ENCODE peak calls at places on chromosomes 6 and 20, in ten cellular contexts. One of them, this sample, is unnamed.

GRCh38 chr6:98871057-98871456 is 36.7 kb downstream of the POU3F2 start:
- DNase-seq in pancreas: no peak
- DNase-seq in CD8-positive, alpha-beta memory T cell: no peak
- DNase-seq in GM23248: peak
- DNase-seq in iPS DF 6.9: no peak
- DNase-seq in keratinocyte: no peak
- DNase-seq in PC-3: peak
- DNase-seq in effector memory CD4-positive, alpha-beta T cell: no peak
- DNase-seq in Peyer's patch: no peak
- DNase-seq in dorsolateral prefrontal cortex: no peak
- DNase-seq in this sample: no peak

GRCh38 chr6:112296122-112296521 is 41.8 kb upstream of the LAMA4 start:
- DNase-seq in CD8-positive, alpha-beta memory T cell: no peak
- DNase-seq in iPS DF 6.9: no peak
- DNase-seq in effector memory CD4-positive, alpha-beta T cell: no peak
- DNase-seq in GM23248: peak
- DNase-seq in PC-3: peak
- DNase-seq in dorsolateral prefrontal cortex: no peak
- DNase-seq in Peyer's patch: no peak
- DNase-seq in keratinocyte: no peak
- DNase-seq in pancreas: no peak
- DNase-seq in this sample: no peak

GRCh38 chr6:8820313-8820712 is 385.0 kb upstream of the SLC35B3 start:
- DNase-seq in keratinocyte: no peak
- DNase-seq in effector memory CD4-positive, alpha-beta T cell: no peak
- DNase-seq in GM23248: no peak
- DNase-seq in pancreas: no peak
- DNase-seq in CD8-positive, alpha-beta memory T cell: no peak
- DNase-seq in iPS DF 6.9: no peak
- DNase-seq in Peyer's patch: no peak
- DNase-seq in dorsolateral prefrontal cortex: no peak
- DNase-seq in PC-3: no peak
- DNase-seq in this sample: no peak

GRCh38 chr6:137729866-137730629 is 137.0 kb upstream of the TNFAIP3 start:
- DNase-seq in PC-3: no peak
- DNase-seq in keratinocyte: no peak
- DNase-seq in Peyer's patch: no peak
- DNase-seq in effector memory CD4-positive, alpha-beta T cell: no peak
- DNase-seq in dorsolateral prefrontal cortex: no peak
- DNase-seq in CD8-positive, alpha-beta memory T cell: no peak
- DNase-seq in GM23248: peak
- DNase-seq in iPS DF 6.9: no peak
- DNase-seq in pancreas: no peak
- DNase-seq in this sample: no peak

GRCh38 chr6:161658216-161658615 is 384.4 kb upstream of the AGPAT4 start:
- DNase-seq in CD8-positive, alpha-beta memory T cell: no peak
- DNase-seq in dorsolateral prefrontal cortex: no peak
- DNase-seq in iPS DF 6.9: no peak
- DNase-seq in Peyer's patch: no peak
- DNase-seq in keratinocyte: no peak
- DNase-seq in effector memory CD4-positive, alpha-beta T cell: no peak
- DNase-seq in PC-3: no peak
- DNase-seq in GM23248: no peak
- DNase-seq in pancreas: no peak
- DNase-seq in this sample: no peak

GRCh38 chr6:170281331-170282292 is 9.3 kb downstream of the DLL1 start:
- DNase-seq in iPS DF 6.9: no peak
- DNase-seq in Peyer's patch: peak
- DNase-seq in dorsolateral prefrontal cortex: peak
- DNase-seq in CD8-positive, alpha-beta memory T cell: no peak
- DNase-seq in keratinocyte: no peak
- DNase-seq in effector memory CD4-positive, alpha-beta T cell: no peak
- DNase-seq in pancreas: peak
- DNase-seq in GM23248: no peak
- DNase-seq in PC-3: no peak
- DNase-seq in this sample: no peak

GRCh38 chr6:28867078-28867414 is 56.7 kb downstream of the TRIM27 start:
- DNase-seq in dorsolateral prefrontal cortex: no peak
- DNase-seq in GM23248: peak
- DNase-seq in effector memory CD4-positive, alpha-beta T cell: no peak
- DNase-seq in Peyer's patch: no peak
- DNase-seq in PC-3: no peak
- DNase-seq in iPS DF 6.9: no peak
- DNase-seq in CD8-positive, alpha-beta memory T cell: no peak
- DNase-seq in pancreas: no peak
- DNase-seq in keratinocyte: no peak
- DNase-seq in this sample: no peak

GRCh38 chr20:50838322-50838625 is 43.4 kb downstream of the BCAS4 start:
- DNase-seq in GM23248: no peak
- DNase-seq in CD8-positive, alpha-beta memory T cell: no peak
- DNase-seq in pancreas: no peak
- DNase-seq in iPS DF 6.9: no peak
- DNase-seq in effector memory CD4-positive, alpha-beta T cell: no peak
- DNase-seq in dorsolateral prefrontal cortex: no peak
- DNase-seq in PC-3: no peak
- DNase-seq in Peyer's patch: no peak
- DNase-seq in keratinocyte: no peak
- DNase-seq in this sample: no peak

GRCh38 chr6:130018830-130019795 is 732 bp downstream of the L3MBTL3 start:
- DNase-seq in effector memory CD4-positive, alpha-beta T cell: peak
- DNase-seq in CD8-positive, alpha-beta memory T cell: peak
- DNase-seq in dorsolateral prefrontal cortex: peak
- DNase-seq in iPS DF 6.9: no peak
- DNase-seq in keratinocyte: no peak
- DNase-seq in pancreas: peak
- DNase-seq in Peyer's patch: peak
- DNase-seq in PC-3: peak
- DNase-seq in GM23248: peak
- DNase-seq in this sample: no peak

GRCh38 chr20:48094196-48094749 is 309.0 kb upstream of the SULF2 start:
- DNase-seq in GM23248: no peak
- DNase-seq in dorsolateral prefrontal cortex: no peak
- DNase-seq in Peyer's patch: no peak
- DNase-seq in CD8-positive, alpha-beta memory T cell: no peak
- DNase-seq in PC-3: no peak
- DNase-seq in iPS DF 6.9: no peak
- DNase-seq in pancreas: no peak
- DNase-seq in effector memory CD4-positive, alpha-beta T cell: no peak
- DNase-seq in keratinocyte: no peak
- DNase-seq in this sample: no peak

GRCh38 chr6:120363429-120363828 is 970.9 kb downstream of the TBC1D32 start:
- DNase-seq in CD8-positive, alpha-beta memory T cell: no peak
- DNase-seq in GM23248: no peak
- DNase-seq in keratinocyte: no peak
- DNase-seq in dorsolateral prefrontal cortex: no peak
- DNase-seq in pancreas: peak
- DNase-seq in iPS DF 6.9: peak
- DNase-seq in effector memory CD4-positive, alpha-beta T cell: no peak
- DNase-seq in PC-3: no peak
- DNase-seq in Peyer's patch: no peak
- DNase-seq in this sample: no peak

GRCh38 chr6:10414766-10415592 is at the start of gene TFAP2A:
- DNase-seq in Peyer's patch: no peak
- DNase-seq in dorsolateral prefrontal cortex: no peak
- DNase-seq in GM23248: peak
- DNase-seq in effector memory CD4-positive, alpha-beta T cell: no peak
- DNase-seq in PC-3: peak
- DNase-seq in keratinocyte: no peak
- DNase-seq in pancreas: no peak
- DNase-seq in iPS DF 6.9: no peak
- DNase-seq in CD8-positive, alpha-beta memory T cell: no peak
- DNase-seq in this sample: peak

GRCh38 chr6:44270526-44271405 is 516 bp downstream of the TMEM151B start:
- DNase-seq in dorsolateral prefrontal cortex: peak
- DNase-seq in pancreas: no peak
- DNase-seq in effector memory CD4-positive, alpha-beta T cell: no peak
- DNase-seq in GM23248: no peak
- DNase-seq in iPS DF 6.9: no peak
- DNase-seq in Peyer's patch: no peak
- DNase-seq in keratinocyte: no peak
- DNase-seq in PC-3: no peak
- DNase-seq in CD8-positive, alpha-beta memory T cell: no peak
- DNase-seq in this sample: no peak

GRCh38 chr20:58131581-58132142 is 96.8 kb downstream of the ANKRD60 start:
- DNase-seq in PC-3: peak
- DNase-seq in CD8-positive, alpha-beta memory T cell: no peak
- DNase-seq in keratinocyte: peak
- DNase-seq in Peyer's patch: no peak
- DNase-seq in GM23248: peak
- DNase-seq in effector memory CD4-positive, alpha-beta T cell: no peak
- DNase-seq in pancreas: no peak
- DNase-seq in dorsolateral prefrontal cortex: no peak
- DNase-seq in iPS DF 6.9: no peak
- DNase-seq in this sample: peak

GRCh38 chr6:72617721-72618120 is 4.1 kb upstream of the KCNQ5 start:
- DNase-seq in keratinocyte: no peak
- DNase-seq in pancreas: no peak
- DNase-seq in dorsolateral prefrontal cortex: no peak
- DNase-seq in CD8-positive, alpha-beta memory T cell: no peak
- DNase-seq in effector memory CD4-positive, alpha-beta T cell: no peak
- DNase-seq in PC-3: no peak
- DNase-seq in GM23248: no peak
- DNase-seq in Peyer's patch: no peak
- DNase-seq in iPS DF 6.9: no peak
- DNase-seq in this sample: no peak

GRCh38 chr6:72620866-72621242 is 1.0 kb upstream of the KCNQ5 start:
- DNase-seq in GM23248: no peak
- DNase-seq in CD8-positive, alpha-beta memory T cell: no peak
- DNase-seq in PC-3: no peak
- DNase-seq in dorsolateral prefrontal cortex: peak
- DNase-seq in keratinocyte: no peak
- DNase-seq in effector memory CD4-positive, alpha-beta T cell: no peak
- DNase-seq in Peyer's patch: no peak
- DNase-seq in pancreas: no peak
- DNase-seq in iPS DF 6.9: no peak
- DNase-seq in this sample: no peak

GRCh38 chr6:72621243-72622093 is at the start of gene KCNQ5:
- DNase-seq in CD8-positive, alpha-beta memory T cell: peak
- DNase-seq in PC-3: no peak
- DNase-seq in keratinocyte: no peak
- DNase-seq in effector memory CD4-positive, alpha-beta T cell: no peak
- DNase-seq in Peyer's patch: no peak
- DNase-seq in iPS DF 6.9: no peak
- DNase-seq in dorsolateral prefrontal cortex: peak
- DNase-seq in GM23248: peak
- DNase-seq in pancreas: no peak
- DNase-seq in this sample: no peak

GRCh38 chr6:72622094-72622540 is 253 bp downstream of the KCNQ5 start:
- DNase-seq in effector memory CD4-positive, alpha-beta T cell: peak
- DNase-seq in iPS DF 6.9: no peak
- DNase-seq in Peyer's patch: no peak
- DNase-seq in dorsolateral prefrontal cortex: peak
- DNase-seq in pancreas: peak
- DNase-seq in PC-3: no peak
- DNase-seq in keratinocyte: no peak
- DNase-seq in CD8-positive, alpha-beta memory T cell: peak
- DNase-seq in GM23248: peak
- DNase-seq in this sample: no peak

DNA sequence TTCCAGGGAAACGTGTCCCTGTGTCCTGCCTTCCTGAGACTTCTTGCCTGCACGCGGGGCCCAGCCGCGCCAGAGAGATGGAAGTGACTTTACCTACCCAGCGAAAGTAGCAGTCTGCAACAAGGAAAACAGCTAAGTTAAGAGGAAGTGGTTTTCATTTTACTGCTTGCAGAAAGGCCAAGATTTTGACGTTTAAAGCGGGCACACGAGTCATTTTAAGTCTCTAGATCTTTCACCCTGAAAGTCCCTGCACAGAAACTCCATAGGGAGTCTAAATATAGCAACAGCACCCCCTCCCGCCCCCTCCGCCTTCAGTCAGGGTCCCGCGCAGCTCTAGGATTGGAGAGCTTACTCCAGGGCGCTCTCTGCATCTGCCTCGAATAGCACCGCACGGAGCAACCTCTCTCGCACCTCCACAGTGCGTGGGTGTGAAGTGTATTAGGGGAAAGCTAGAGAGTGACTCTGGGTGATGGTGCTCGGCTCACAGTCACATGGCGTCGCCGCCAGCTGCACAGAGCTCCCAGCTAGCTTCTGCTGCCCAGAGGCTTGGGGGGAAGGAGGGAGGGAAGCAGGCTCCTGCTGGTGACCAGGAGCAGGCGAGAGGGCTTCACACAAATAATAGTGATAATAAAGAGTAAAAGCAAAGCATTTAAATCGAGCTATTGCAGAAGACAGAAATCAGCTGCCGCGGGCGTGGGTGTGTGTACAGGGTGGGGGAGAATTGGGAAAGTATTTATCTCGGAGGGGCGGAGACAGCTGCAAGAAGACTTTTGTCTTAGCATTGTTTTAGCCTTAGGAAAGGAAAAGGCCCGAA is 1.8 kb upstream of the KCNQ5 start:
- DNase-seq in iPS DF 6.9: no peak
- DNase-seq in Peyer's patch: no peak
- DNase-seq in GM23248: peak
- DNase-seq in keratinocyte: no peak
- DNase-seq in dorsolateral prefrontal cortex: peak
- DNase-seq in effector memory CD4-positive, alpha-beta T cell: peak
- DNase-seq in pancreas: peak
- DNase-seq in CD8-positive, alpha-beta memory T cell: peak
- DNase-seq in PC-3: no peak
- DNase-seq in this sample: no peak
- H3K27ac ChIP-seq in iPS DF 6.9: no peak
- H3K27ac ChIP-seq in Peyer's patch: no peak
- H3K27ac ChIP-seq in GM23248: no peak
- H3K27ac ChIP-seq in keratinocyte: no peak
- H3K27ac ChIP-seq in dorsolateral prefrontal cortex: peak
- H3K27ac ChIP-seq in effector memory CD4-positive, alpha-beta T cell: no peak
- H3K27ac ChIP-seq in pancreas: no peak
- H3K27ac ChIP-seq in CD8-positive, alpha-beta memory T cell: peak
- H3K27ac ChIP-seq in PC-3: no peak
- H3K27ac ChIP-seq in this sample: no peak

GRCh38 chr20:56431451-56431850 is 19.4 kb downstream of the CASS4 start:
- DNase-seq in CD8-positive, alpha-beta memory T cell: no peak
- DNase-seq in iPS DF 6.9: no peak
- DNase-seq in GM23248: no peak
- DNase-seq in keratinocyte: no peak
- DNase-seq in PC-3: no peak
- DNase-seq in dorsolateral prefrontal cortex: no peak
- DNase-seq in pancreas: no peak
- DNase-seq in Peyer's patch: no peak
- DNase-seq in effector memory CD4-positive, alpha-beta T cell: no peak
- DNase-seq in this sample: no peak
- H3K27ac ChIP-seq in CD8-positive, alpha-beta memory T cell: no peak
- H3K27ac ChIP-seq in iPS DF 6.9: no peak
- H3K27ac ChIP-seq in GM23248: peak
- H3K27ac ChIP-seq in keratinocyte: no peak
- H3K27ac ChIP-seq in PC-3: no peak
- H3K27ac ChIP-seq in dorsolateral prefrontal cortex: no peak
- H3K27ac ChIP-seq in pancreas: no peak
- H3K27ac ChIP-seq in Peyer's patch: no peak
- H3K27ac ChIP-seq in effector memory CD4-positive, alpha-beta T cell: no peak
- H3K27ac ChIP-seq in this sample: no peak

GRCh38 chr6:32965901-32966300 is 2.5 kb upstream of the BRD2 start:
- DNase-seq in pancreas: no peak
- DNase-seq in iPS DF 6.9: no peak
- DNase-seq in dorsolateral prefrontal cortex: no peak
- DNase-seq in CD8-positive, alpha-beta memory T cell: no peak
- DNase-seq in keratinocyte: no peak
- DNase-seq in Peyer's patch: no peak
- DNase-seq in GM23248: no peak
- DNase-seq in effector memory CD4-positive, alpha-beta T cell: no peak
- DNase-seq in PC-3: no peak
- DNase-seq in this sample: no peak
- H3K27ac ChIP-seq in pancreas: no peak
- H3K27ac ChIP-seq in iPS DF 6.9: no peak
- H3K27ac ChIP-seq in dorsolateral prefrontal cortex: no peak
- H3K27ac ChIP-seq in CD8-positive, alpha-beta memory T cell: no peak
- H3K27ac ChIP-seq in keratinocyte: no peak
- H3K27ac ChIP-seq in Peyer's patch: no peak
- H3K27ac ChIP-seq in GM23248: no peak
- H3K27ac ChIP-seq in effector memory CD4-positive, alpha-beta T cell: no peak
- H3K27ac ChIP-seq in PC-3: no peak
- H3K27ac ChIP-seq in this sample: no peak

GRCh38 chr20:46710149-46710913 is 882 bp downstream of the SLC2A10 start:
- DNase-seq in dorsolateral prefrontal cortex: no peak
- DNase-seq in Peyer's patch: no peak
- DNase-seq in iPS DF 6.9: no peak
- DNase-seq in CD8-positive, alpha-beta memory T cell: no peak
- DNase-seq in pancreas: no peak
- DNase-seq in effector memory CD4-positive, alpha-beta T cell: no peak
- DNase-seq in keratinocyte: no peak
- DNase-seq in PC-3: no peak
- DNase-seq in GM23248: peak
- DNase-seq in this sample: no peak
- H3K27ac ChIP-seq in dorsolateral prefrontal cortex: no peak
- H3K27ac ChIP-seq in Peyer's patch: peak
- H3K27ac ChIP-seq in iPS DF 6.9: no peak
- H3K27ac ChIP-seq in CD8-positive, alpha-beta memory T cell: no peak
- H3K27ac ChIP-seq in pancreas: peak
- H3K27ac ChIP-seq in effector memory CD4-positive, alpha-beta T cell: no peak
- H3K27ac ChIP-seq in keratinocyte: no peak
- H3K27ac ChIP-seq in PC-3: peak
- H3K27ac ChIP-seq in GM23248: peak
- H3K27ac ChIP-seq in this sample: peak

This sample was measured in epithelial cell of prostate.